ENCODE peak calls at places on chromosome 19, in five cellular contexts. F is stomach, R is ACHN, O is glomerular endothelial cell, U is smooth muscle cell of the brain vasculature. M is an unnamed sample.
A peak's percentile ranks its signal among the peaks of the same experiment; 100 is the strongest.

GRCh38 chr19:1062387-1063029 is 4.5 kb upstream of the ARHGAP45 start:
- DNase-seq in F (no peak), R (no peak), O (no peak), U (no peak), M (no peak)

GRCh38 chr19:56595548-56595899 is 422 bp downstream of the ZNF71 start:
- DNase-seq in F (no peak), R (no peak), O (no peak), U (no peak), M (peak; percentile 6)

GRCh38 chr19:42092350-42092749 is 16.4 kb downstream of the ZNF574 start:
- DNase-seq in F (peak; percentile 45), R (peak; percentile 39), O (peak; percentile 79), U (no peak), M (no peak)

GRCh38 chr19:4844348-4845179 is 13.1 kb upstream of the TICAM1 start:
- DNase-seq in F (no peak), R (peak; percentile 79), O (no peak), U (no peak), M (no peak)

GRCh38 chr19:1244693-1245451 is 3.3 kb downstream of the ATP5F1D start:
- DNase-seq in F (peak; percentile 88), R (no peak), O (no peak), U (no peak), M (no peak)

GRCh38 chr19:10116085-10116865 is 3.4 kb downstream of the EIF3G start:
- DNase-seq in F (no peak), R (no peak), O (no peak), U (no peak), M (no peak)

GRCh38 chr19:11697284-11697855 is 41.4 kb downstream of the ZNF823 start:
- DNase-seq in F (no peak), R (no peak), O (no peak), U (no peak), M (no peak)

GRCh38 chr19:28213476-28214082 is 999.4 kb downstream of the UQCRFS1 start:
- DNase-seq in F (no peak), R (peak; percentile 17), O (no peak), U (no peak), M (peak; percentile 35)

GRCh38 chr19:40366697-40367561 is 18.4 kb downstream of the PLD3 start:
- DNase-seq in F (no peak), R (no peak), O (no peak), U (no peak), M (no peak)

GRCh38 chr19:19300613-19301012 is 19.7 kb downstream of the SUGP1 start:
- DNase-seq in F (no peak), R (no peak), O (no peak), U (no peak), M (no peak)

GRCh38 chr19:13033819-13034611 is 38.7 kb downstream of the NFIX start:
- DNase-seq in F (peak; percentile 77), R (peak; percentile 57), O (no peak), U (no peak), M (peak; percentile 47)

GRCh38 chr19:57887195-57887941 is 1.5 kb downstream of the ZNF814 start:
- DNase-seq in F (no peak), R (no peak), O (no peak), U (no peak), M (no peak)

GRCh38 chr19:41445575-41445974 is 2.6 kb downstream of the ERICH4 start:
- DNase-seq in F (no peak), R (no peak), O (no peak), U (no peak), M (no peak)

GRCh38 chr19:16429066-16429758 is 42.6 kb downstream of the EPS15L1 start:
- DNase-seq in F (peak; percentile 61), R (peak; percentile 66), O (no peak), U (no peak), M (no peak)

GRCh38 chr19:7628589-7629311 is 595 bp downstream of the XAB2 start:
- DNase-seq in F (no peak), R (no peak), O (no peak), U (no peak), M (no peak)

GRCh38 chr19:40803857-40804782 is 5.1 kb downstream of the EGLN2 start:
- DNase-seq in F (peak; percentile 83), R (no peak), O (no peak), U (no peak), M (no peak)

GRCh38 chr19:277581-278165 is 13.5 kb downstream of the PLPP2 start:
- DNase-seq in F (no peak), R (no peak), O (no peak), U (no peak), M (no peak)

GRCh38 chr19:17479325-17479791 is 9.0 kb downstream of the SLC27A1 start:
- DNase-seq in F (no peak), R (no peak), O (no peak), U (no peak), M (no peak)

GRCh38 chr19:23916991-23917390 is 2.3 kb downstream of the ZNF726 start:
- DNase-seq in F (no peak), R (no peak), O (no peak), U (no peak), M (no peak)

GRCh38 chr19:38245826-38246498 is 10.2 kb downstream of the PPP1R14A start:
- DNase-seq in F (no peak), R (no peak), O (no peak), U (no peak), M (no peak)

GRCh38 chr19:2483484-2484151 is 7.7 kb downstream of the GADD45B start:
- DNase-seq in F (no peak), R (no peak), O (no peak), U (no peak), M (no peak)

GRCh38 chr19:16930753-16931152 is 42.0 kb downstream of the F2RL3 start:
- DNase-seq in F (no peak), R (no peak), O (no peak), U (no peak), M (no peak)

GRCh38 chr19:40629346-40629745 is 28.2 kb downstream of the LTBP4 start:
- DNase-seq in F (no peak), R (no peak), O (no peak), U (no peak), M (no peak)

GRCh38 chr19:28685802-28686201 is 527.1 kb downstream of the UQCRFS1 start:
- DNase-seq in F (no peak), R (no peak), O (no peak), U (no peak), M (no peak)

GRCh38 chr19:12769689-12770088 is 5.7 kb downstream of the HOOK2 start:
- DNase-seq in F (peak; percentile 54), R (no peak), O (no peak), U (no peak), M (no peak)

GRCh38 chr19:48645652-48646191 is at the start of gene CA11:
- DNase-seq in F (no peak), R (peak; percentile 39), O (no peak), U (no peak), M (no peak)

GRCh38 chr19:49552749-49553148 is 24.9 kb downstream of the RCN3 start:
- DNase-seq in F (no peak), R (no peak), O (no peak), U (no peak), M (no peak)

GRCh38 chr19:10637894-10638293 is 12.5 kb downstream of the SLC44A2 start:
- DNase-seq in F (no peak), R (no peak), O (no peak), U (no peak), M (no peak)

GRCh38 chr19:16153582-16154336 is 10.3 kb downstream of the HSH2D start:
- DNase-seq in F (no peak), R (no peak), O (no peak), U (no peak), M (no peak)

GRCh38 chr19:1340681-1341469 is 42.8 kb upstream of the NDUFS7 start:
- DNase-seq in F (no peak), R (no peak), O (no peak), U (no peak), M (no peak)

GRCh38 chr19:9075064-9075964 is 11.5 kb upstream of the OR1M1 start:
- DNase-seq in F (peak; percentile 58), R (peak; percentile 98), O (peak; percentile 94), U (peak; percentile 95), M (peak; percentile 98)

GRCh38 chr19:6811906-6812305 is 39.4 kb downstream of the VAV1 start:
- DNase-seq in F (no peak), R (peak; percentile 42), O (no peak), U (peak; percentile 23), M (peak; percentile 73)

GRCh38 chr19:13029893-13030292 is 34.6 kb downstream of the NFIX start:
- DNase-seq in F (peak; percentile 65), R (peak; percentile 33), O (no peak), U (no peak), M (no peak)

GRCh38 chr19:43564800-43565199 is 10.5 kb downstream of the XRCC1 start:
- DNase-seq in F (no peak), R (no peak), O (no peak), U (no peak), M (no peak)

GRCh38 chr19:497861-498590 is 1.7 kb downstream of the MADCAM1 start:
- DNase-seq in F (no peak), R (no peak), O (no peak), U (no peak), M (no peak)

GRCh38 chr19:7074705-7075282 is 5.3 kb downstream of the ZNF557 start:
- DNase-seq in F (no peak), R (no peak), O (no peak), U (no peak), M (no peak)

GRCh38 chr19:47497073-47497766 is 13.2 kb upstream of the KPTN start:
- DNase-seq in F (peak; percentile 81), R (no peak), O (no peak), U (no peak), M (no peak)

GRCh38 chr19:5225486-5226345 is 114.9 kb downstream of the PTPRS start:
- DNase-seq in F (no peak), R (peak; percentile 16), O (no peak), U (no peak), M (no peak)

GRCh38 chr19:13693933-13694332 is 70.4 kb upstream of the MRI1 start:
- DNase-seq in F (no peak), R (no peak), O (no peak), U (no peak), M (no peak)

GRCh38 chr19:35216026-35216832 is 12.3 kb downstream of the FAM187B start:
- DNase-seq in F (no peak), R (no peak), O (no peak), U (no peak), M (no peak)